ENCODE peak calls at places on chromosomes 13 and 19, in five cellular contexts. One of them, this sample, is unnamed.
A peak's percentile ranks its signal among the peaks of the same experiment; 100 is the strongest.

GRCh38 chr19:53982611-53983010 is 8.8 kb upstream of the CACNG6 start:
- DNase-seq in anterior cingulate cortex: no peak
- DNase-seq in Ammon's horn: no peak
- DNase-seq in mucosa of gallbladder: no peak
- DNase-seq in B cell: no peak
- DNase-seq in this sample: peak; percentile 46

GRCh38 chr13:95235199-95235726 is 66.0 kb downstream of the ABCC4 start:
- DNase-seq in Ammon's horn: peak; percentile 18
- DNase-seq in mucosa of gallbladder: no peak
- DNase-seq in B cell: no peak
- DNase-seq in anterior cingulate cortex: no peak
- DNase-seq in this sample: no peak

GRCh38 chr19:8973501-8974091 is 36.6 kb downstream of the MUC16 start:
- DNase-seq in mucosa of gallbladder: no peak
- DNase-seq in anterior cingulate cortex: no peak
- DNase-seq in Ammon's horn: no peak
- DNase-seq in B cell: no peak
- DNase-seq in this sample: no peak

GRCh38 chr19:38229585-38230073 is 5.6 kb upstream of the DPF1 start:
- DNase-seq in B cell: peak; percentile 58
- DNase-seq in anterior cingulate cortex: peak; percentile 87
- DNase-seq in Ammon's horn: peak; percentile 96
- DNase-seq in mucosa of gallbladder: peak; percentile 32
- DNase-seq in this sample: peak; percentile 70

GRCh38 chr19:2033115-2033824 is 17.8 kb upstream of the BTBD2 start:
- DNase-seq in B cell: no peak
- DNase-seq in mucosa of gallbladder: no peak
- DNase-seq in anterior cingulate cortex: no peak
- DNase-seq in Ammon's horn: no peak
- DNase-seq in this sample: no peak

GRCh38 chr19:3360494-3361383 is 5.6 kb upstream of the NFIC start:
- DNase-seq in B cell: peak; percentile 83
- DNase-seq in mucosa of gallbladder: peak; percentile 58
- DNase-seq in anterior cingulate cortex: peak; percentile 53
- DNase-seq in Ammon's horn: peak; percentile 81
- DNase-seq in this sample: no peak

GRCh38 chr13:106052200-106052767 is 483.2 kb downstream of the EFNB2 start:
- DNase-seq in mucosa of gallbladder: no peak
- DNase-seq in anterior cingulate cortex: no peak
- DNase-seq in B cell: no peak
- DNase-seq in Ammon's horn: no peak
- DNase-seq in this sample: no peak

GRCh38 chr13:76472916-76473315 is 413.3 kb downstream of the KCTD12 start:
- DNase-seq in anterior cingulate cortex: no peak
- DNase-seq in mucosa of gallbladder: no peak
- DNase-seq in Ammon's horn: no peak
- DNase-seq in B cell: no peak
- DNase-seq in this sample: no peak

GRCh38 chr13:38564751-38565150 is 122.1 kb upstream of the FREM2 start:
- DNase-seq in B cell: no peak
- DNase-seq in Ammon's horn: peak; percentile 10
- DNase-seq in anterior cingulate cortex: no peak
- DNase-seq in mucosa of gallbladder: no peak
- DNase-seq in this sample: no peak

GRCh38 chr19:40626918-40627317 is 25.7 kb downstream of the LTBP4 start:
- DNase-seq in anterior cingulate cortex: no peak
- DNase-seq in B cell: no peak
- DNase-seq in Ammon's horn: no peak
- DNase-seq in mucosa of gallbladder: no peak
- DNase-seq in this sample: no peak

GRCh38 chr13:35208587-35208986 is 266.5 kb downstream of the NBEA start:
- DNase-seq in anterior cingulate cortex: no peak
- DNase-seq in Ammon's horn: no peak
- DNase-seq in B cell: no peak
- DNase-seq in mucosa of gallbladder: no peak
- DNase-seq in this sample: no peak